ENCODE peak calls at places on chromosome 1, in five cellular contexts. I is H54, X is GM12878, O is H1, U is IMR-90. S is an unnamed sample.

GRCh38 chr1:31848381-31848897 is 32.6 kb upstream of the SPOCD1 start:
- DNase-seq in U (no peak), X (no peak), O (no peak), I (no peak), S (no peak)

GRCh38 chr1:82485591-82486369 is 685.0 kb downstream of the ADGRL2 start:
- DNase-seq in U (no peak), O (peak), I (peak), X (no peak), S (no peak)

GRCh38 chr1:12339861-12340557 is 110.2 kb downstream of the VPS13D start:
- DNase-seq in O (no peak), X (no peak), I (no peak), U (no peak), S (no peak)

GRCh38 chr1:58858344-58858673 is 74.5 kb upstream of the JUN start:
- DNase-seq in U (peak), O (no peak), I (no peak), X (peak), S (no peak)

GRCh38 chr1:87968259-87968955 is 639.7 kb downstream of the LMO4 start:
- DNase-seq in I (peak), X (no peak), U (peak), O (no peak), S (no peak)

GRCh38 chr1:54970901-54971300 is 9.5 kb upstream of the TMEM61 start:
- DNase-seq in X (no peak), I (no peak), O (no peak), U (no peak), S (no peak)

GRCh38 chr1:92945748-92946270 is 15.5 kb downstream of the DIPK1A start:
- DNase-seq in O (no peak), U (no peak), I (no peak), X (no peak), S (no peak)

GRCh38 chr1:53909946-53910345 is 16.0 kb downstream of the DIO1 start:
- DNase-seq in X (no peak), U (peak), O (no peak), I (no peak), S (no peak)

GRCh38 chr1:38516560-38516959 is 343.0 kb downstream of the RRAGC start:
- DNase-seq in O (no peak), X (no peak), I (no peak), U (no peak), S (no peak)

GRCh38 chr1:198205021-198205684 is 48.4 kb downstream of the NEK7 start:
- DNase-seq in U (peak), X (no peak), O (no peak), I (no peak), S (no peak)

GRCh38 chr1:119742193-119742592 is 26.5 kb downstream of the HMGCS2 start:
- DNase-seq in X (no peak), I (no peak), U (peak), O (no peak), S (no peak)

GRCh38 chr1:159707473-159707872 is 6.9 kb downstream of the CRP start:
- DNase-seq in U (no peak), O (no peak), I (no peak), X (no peak), S (no peak)

GRCh38 chr1:90616395-90616794 is 100.7 kb downstream of the BARHL2 start:
- DNase-seq in I (no peak), O (peak), X (no peak), U (no peak), S (peak)

GRCh38 chr1:30877205-30877912 is 31.2 kb downstream of the SDC3 start:
- DNase-seq in O (no peak), X (no peak), I (no peak), U (peak), S (peak)

GRCh38 chr1:167791281-167792209 is 69.8 kb downstream of the MPZL1 start:
- DNase-seq in I (no peak), O (no peak), U (peak), X (no peak), S (peak)

GRCh38 chr1:5971471-5972197 is 20.6 kb downstream of the NPHP4 start:
- DNase-seq in I (no peak), X (no peak), O (no peak), U (no peak), S (no peak)

GRCh38 chr1:47190807-47191206 is 971 bp upstream of the PDZK1IP1 start:
- DNase-seq in X (no peak), U (no peak), O (no peak), I (no peak), S (no peak)

DNA sequence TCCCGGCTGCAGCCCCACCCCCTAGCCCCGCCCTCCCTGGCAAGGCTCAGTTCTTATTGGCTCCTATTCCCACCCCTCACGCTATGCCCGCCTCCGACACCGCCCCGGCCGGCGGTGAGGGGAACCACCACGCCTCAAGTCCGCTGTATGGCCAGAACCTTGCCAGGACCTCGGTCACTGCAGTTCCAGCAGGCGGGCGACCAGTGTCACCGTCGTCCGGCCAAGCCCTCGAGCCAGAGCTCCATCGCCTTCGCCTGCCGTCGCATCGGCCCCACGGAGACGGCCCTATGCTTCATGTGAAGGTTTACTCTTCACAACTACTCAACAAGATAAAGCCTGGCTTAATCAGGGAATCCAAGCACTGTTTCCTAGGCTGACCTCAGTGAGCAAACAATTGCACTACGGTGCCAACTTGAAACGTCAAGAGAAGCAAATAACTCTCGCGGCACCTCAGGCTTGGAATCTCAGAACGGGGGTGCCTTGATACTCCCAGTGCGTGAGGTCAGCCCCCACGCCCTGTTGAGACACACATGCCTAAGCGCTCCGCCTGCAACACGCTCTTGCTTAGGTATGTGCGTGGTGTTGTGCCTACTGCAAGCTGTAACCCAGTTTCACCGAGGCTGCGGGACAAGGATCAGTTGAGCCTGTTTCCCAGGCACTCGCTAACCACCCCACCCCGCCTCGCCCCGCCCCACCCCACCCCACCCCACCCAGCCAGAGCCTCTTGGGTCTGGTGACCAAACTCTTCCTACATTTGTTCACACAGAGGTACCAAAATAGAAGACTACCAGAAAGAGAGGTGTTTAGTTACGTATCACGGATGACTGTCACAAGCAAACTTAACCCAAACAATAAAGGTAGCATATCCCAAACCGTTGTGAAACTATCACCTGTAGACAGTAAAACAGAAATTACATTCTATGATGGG is 498 bp upstream of the DENND2C start:
- DNase-seq in I (peak), X (peak), U (peak), O (peak), S (peak)
- TF ChIP-seq POLR2A in I (no peak), X (peak), U (peak), O (peak), S (no peak)

DNA sequence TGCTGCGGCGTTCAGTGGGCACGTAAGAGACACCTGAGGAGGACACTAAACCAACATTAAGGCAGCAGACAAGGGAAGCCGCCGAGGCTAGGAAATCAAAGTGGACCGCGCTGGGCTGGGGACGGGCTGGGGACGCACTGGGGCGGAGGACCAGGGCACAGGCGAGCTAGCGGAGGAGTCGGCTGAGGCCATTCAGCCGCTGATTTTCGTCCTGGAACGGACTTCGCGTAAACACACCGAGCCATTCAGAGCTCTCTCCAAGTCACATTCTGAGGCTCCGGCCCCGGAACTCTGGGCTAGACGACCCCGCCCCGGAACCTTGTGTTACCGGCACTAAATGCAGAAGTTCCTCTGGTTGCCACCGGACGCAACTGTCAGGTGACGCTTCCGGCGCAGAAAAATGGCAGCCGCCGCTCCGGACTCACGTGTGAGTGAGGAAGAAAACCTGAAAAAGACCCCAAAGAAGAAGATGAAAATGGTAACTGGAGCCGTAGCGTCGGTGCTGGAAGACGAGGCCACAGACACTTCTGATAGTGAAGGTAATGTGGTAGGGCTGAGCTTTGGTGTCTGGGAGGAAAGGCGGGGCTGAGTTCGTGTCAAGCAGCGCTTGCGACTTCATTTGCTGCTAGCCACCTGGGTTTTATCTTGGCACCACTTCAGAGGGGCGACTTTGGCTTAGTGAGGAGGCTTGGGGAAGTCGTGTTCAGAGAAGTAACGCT is at the start of gene RRP15:
- DNase-seq in I (peak), U (peak), X (peak), O (peak), S (peak)
- TF ChIP-seq POLR2A in I (peak), U (no peak), X (peak), O (peak), S (peak)

DNA sequence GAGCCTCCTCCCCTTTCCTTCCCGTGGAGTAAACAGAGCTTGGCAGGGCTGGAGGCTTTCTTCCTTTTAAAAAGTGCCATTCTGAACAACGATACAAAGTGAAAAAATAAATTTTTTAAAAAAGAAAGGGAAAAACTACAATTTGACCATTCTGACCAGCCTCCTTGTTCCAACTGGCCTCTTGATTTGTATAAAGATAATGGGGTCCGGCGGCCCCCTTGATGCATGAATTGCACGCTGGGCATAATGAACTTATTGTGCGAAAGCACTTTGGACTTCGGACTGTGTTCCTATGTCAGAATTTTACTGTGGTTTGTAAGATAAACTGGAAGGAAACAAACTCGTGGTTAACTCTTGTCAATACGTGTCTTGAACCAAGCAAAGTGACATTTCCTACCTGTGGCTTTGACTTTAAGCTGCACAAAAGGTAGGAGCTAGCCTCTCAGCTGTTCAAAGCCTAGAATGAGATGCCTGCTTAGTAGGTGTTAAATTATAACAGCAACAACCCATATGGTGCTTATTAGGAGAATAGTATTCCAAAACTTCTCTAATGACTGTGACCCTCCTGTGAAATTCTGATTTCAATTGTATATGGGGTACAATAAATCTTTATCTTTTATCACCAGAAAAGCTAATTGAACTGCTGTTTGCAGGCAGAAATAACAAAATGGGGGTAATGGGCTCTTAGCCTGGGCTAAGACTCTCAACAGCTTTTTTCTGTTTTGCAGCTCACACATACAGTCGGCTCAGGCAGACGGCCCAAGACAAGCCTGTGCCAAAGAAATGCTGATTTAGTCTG is 9.4 kb downstream of the IRF2BP2 start:
- DNase-seq in O (no peak), U (no peak), X (no peak), I (no peak), S (peak)
- TF ChIP-seq POLR2A in O (no peak), U (peak), X (peak), I (no peak), S (peak)

GRCh38 chr1:185066181-185066580 is 20.8 kb downstream of the RNF2 start:
- DNase-seq in O (no peak), X (no peak), U (no peak), I (no peak), S (no peak)

GRCh38 chr1:185058886-185059285 is 13.5 kb downstream of the RNF2 start:
- DNase-seq in I (no peak), O (no peak), U (no peak), X (no peak), S (no peak)

GRCh38 chr1:185063719-185064118 is 18.4 kb downstream of the RNF2 start:
- DNase-seq in I (no peak), O (no peak), X (no peak), U (no peak), S (no peak)

GRCh38 chr1:185059950-185060571 is 14.7 kb downstream of the RNF2 start:
- DNase-seq in X (no peak), O (no peak), I (no peak), U (no peak), S (peak)

GRCh38 chr1:185062710-185063370 is 17.5 kb downstream of the RNF2 start:
- DNase-seq in O (no peak), I (no peak), X (no peak), U (peak), S (peak)
- TF ChIP-seq POLR2A in O (no peak), I (no peak), X (no peak), U (no peak), S (no peak)